ENCODE peak calls at places on chromosomes 3 and 15, in eight cellular contexts. B, K, P, D, Y, S, V and Z are unnamed samples.

GRCh38 chr15:69604050-69604378 is 151.4 kb downstream of the RPLP1 start:
- DNase-seq in B (no peak), K (peak; percentile 16), P (no peak), D (no peak), Y (peak; percentile 21), S (peak; percentile 75), V (no peak), Z (no peak)

GRCh38 chr15:71011503-71012155 is 103.6 kb upstream of the THSD4 start:
- DNase-seq in B (no peak), K (peak; percentile 3), P (no peak), D (no peak), Y (peak; percentile 57), S (no peak), V (no peak), Z (no peak)

GRCh38 chr3:143977326-143978262 is 6.0 kb downstream of the DIPK2A start:
- DNase-seq in B (peak; percentile 28), K (no peak), P (no peak), D (no peak), Y (peak; percentile 19), S (no peak), V (no peak), Z (peak; percentile 30)

GRCh38 chr3:30690199-30690598 is 83.8 kb downstream of the TGFBR2 start:
- DNase-seq in B (no peak), K (no peak), P (no peak), D (no peak), Y (no peak), S (no peak), V (no peak), Z (no peak)

GRCh38 chr15:100111103-100112060 is 230.4 kb downstream of the ADAMTS17 start:
- DNase-seq in B (no peak), K (peak; percentile 14), P (peak; percentile 73), D (no peak), Y (peak; percentile 66), S (peak; percentile 28), V (peak; percentile 43), Z (no peak)

GRCh38 chr3:5264093-5264610 is 76.6 kb downstream of the EDEM1 start:
- DNase-seq in B (no peak), K (no peak), P (no peak), D (no peak), Y (no peak), S (no peak), V (no peak), Z (no peak)

GRCh38 chr3:143697975-143698374 is 150.3 kb downstream of the SLC9A9 start:
- DNase-seq in B (no peak), K (no peak), P (no peak), D (no peak), Y (peak; percentile 4), S (no peak), V (no peak), Z (no peak)

GRCh38 chr3:158642474-158643210 is 1.7 kb upstream of the GFM1 start:
- DNase-seq in B (no peak), K (no peak), P (no peak), D (no peak), Y (peak; percentile 2), S (no peak), V (no peak), Z (no peak)

GRCh38 chr3:100708644-100708988 is 678 bp upstream of the TFG start:
- DNase-seq in B (no peak), K (peak; percentile 3), P (no peak), D (no peak), Y (no peak), S (no peak), V (no peak), Z (no peak)

GRCh38 chr3:153880493-153880892 is 240.7 kb upstream of the ARHGEF26 start:
- DNase-seq in B (no peak), K (no peak), P (no peak), D (no peak), Y (no peak), S (no peak), V (no peak), Z (no peak)

GRCh38 chr15:25762015-25762662 is 101.0 kb downstream of the ATP10A start:
- DNase-seq in B (no peak), K (no peak), P (no peak), D (no peak), Y (no peak), S (peak; percentile 7), V (no peak), Z (no peak)

GRCh38 chr3:122146466-122146865 is 37.0 kb upstream of the CASR start:
- DNase-seq in B (peak; percentile 58), K (no peak), P (no peak), D (no peak), Y (peak; percentile 29), S (no peak), V (no peak), Z (peak; percentile 61)

GRCh38 chr3:176172430-176172954 is 1024.8 kb downstream of the TBL1XR1 start:
- DNase-seq in B (no peak), K (no peak), P (no peak), D (no peak), Y (no peak), S (no peak), V (no peak), Z (no peak)

GRCh38 chr15:44735482-44736260 is 657 bp upstream of the TRIM69 start:
- DNase-seq in B (peak; percentile 23), K (no peak), P (no peak), D (no peak), Y (no peak), S (no peak), V (no peak), Z (peak; percentile 29)

GRCh38 chr3:114216186-114216970 is 21.0 kb downstream of the ZNF80 start:
- DNase-seq in B (no peak), K (no peak), P (no peak), D (no peak), Y (no peak), S (no peak), V (no peak), Z (no peak)

GRCh38 chr3:9249273-9250192 is at the start of gene SRGAP3:
- DNase-seq in B (peak; percentile 87), K (peak; percentile 91), P (peak; percentile 90), D (peak; percentile 88), Y (peak; percentile 92), S (peak; percentile 90), V (peak; percentile 79), Z (peak; percentile 89)

GRCh38 chr3:9250236-9250635 is 790 bp upstream of the SRGAP3 start:
- DNase-seq in B (no peak), K (no peak), P (no peak), D (no peak), Y (no peak), S (no peak), V (no peak), Z (no peak)

GRCh38 chr3:9253327-9253726 is 3.9 kb upstream of the SRGAP3 start:
- DNase-seq in B (no peak), K (no peak), P (no peak), D (no peak), Y (peak; percentile 61), S (no peak), V (no peak), Z (no peak)

GRCh38 chr3:9248232-9249191 is 934 bp downstream of the SRGAP3 start:
- DNase-seq in B (no peak), K (no peak), P (no peak), D (no peak), Y (peak; percentile 77), S (peak; percentile 32), V (no peak), Z (no peak)

DNA sequence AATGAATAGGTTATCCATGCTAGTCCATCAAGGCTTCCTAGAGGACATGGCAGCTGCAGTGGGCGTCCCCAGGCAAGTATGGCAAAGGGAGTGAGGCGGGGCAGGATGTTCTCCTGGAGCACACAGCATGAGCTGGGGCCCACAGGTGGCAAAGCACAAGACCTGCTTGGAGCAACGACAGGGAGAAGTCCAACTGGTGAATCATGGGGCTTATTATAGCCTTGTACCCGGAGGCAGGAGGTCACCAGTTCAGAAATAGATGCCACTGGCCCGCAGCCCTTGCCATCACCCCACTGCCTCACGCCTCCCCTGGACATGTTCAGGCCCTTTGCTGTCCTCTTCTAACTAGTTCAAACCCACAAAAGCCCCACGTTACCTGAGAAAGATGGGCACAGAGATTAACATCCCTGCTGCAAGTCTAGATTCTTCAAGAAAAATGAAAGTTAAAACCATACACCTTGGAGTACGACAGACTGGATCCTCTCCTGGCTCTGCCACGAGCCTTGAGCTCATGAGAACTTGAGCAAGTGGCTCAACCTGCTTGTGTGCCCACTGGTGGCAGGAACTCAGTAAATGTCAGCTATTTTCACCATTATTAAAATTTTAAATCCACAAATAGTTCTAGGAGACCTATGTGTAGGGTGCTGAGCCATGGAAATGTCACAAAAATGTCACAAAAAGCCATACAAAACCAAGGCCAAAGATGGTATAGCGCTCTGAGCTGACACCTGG is 1.8 kb upstream of the SRGAP3 start:
- DNase-seq in B (no peak), K (no peak), P (no peak), D (no peak), Y (peak; percentile 70), S (no peak), V (no peak), Z (no peak)
- TF ChIP-seq CTCF in B (no peak), K (no peak), P (no peak), D (no peak), Y (peak; percentile 50), S (no peak), V (no peak), Z (no peak)

DNA sequence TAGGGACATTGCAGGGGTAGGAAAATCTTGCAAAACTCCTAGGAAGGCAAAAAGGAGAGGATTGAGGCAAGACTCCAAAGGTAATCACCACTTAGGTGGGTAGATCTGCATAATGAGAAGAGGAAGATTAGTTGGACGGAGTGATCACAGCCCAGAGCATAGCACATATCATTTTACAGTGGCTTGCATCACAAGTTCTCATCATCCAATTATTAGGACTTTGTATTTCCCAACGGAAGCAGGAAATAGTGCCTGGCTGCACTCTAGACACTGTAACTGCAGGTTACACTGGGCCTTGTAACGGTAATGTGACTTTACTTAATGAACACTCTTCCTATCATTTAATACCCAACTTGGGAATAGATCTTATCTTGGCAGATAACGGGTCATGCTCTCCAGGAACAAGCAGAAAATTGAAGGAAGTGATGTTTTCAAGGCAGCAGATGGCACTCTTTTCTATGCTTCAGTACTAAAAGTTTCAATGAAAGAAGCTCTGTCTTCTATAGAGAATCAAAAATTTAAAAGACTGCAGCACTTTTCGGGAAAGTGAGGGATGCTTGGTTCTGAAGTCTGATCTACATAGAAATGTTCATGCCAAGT is 101.9 kb upstream of the KCNMB2 start:
- DNase-seq in B (no peak), K (no peak), P (no peak), D (no peak), Y (no peak), S (no peak), V (no peak), Z (no peak)
- TF ChIP-seq CTCF in B (peak; percentile 34), K (no peak), P (no peak), D (no peak), Y (peak; percentile 36), S (no peak), V (no peak), Z (no peak)

GRCh38 chr3:170117134-170117533 is 64.4 kb downstream of the PHC3 start:
- DNase-seq in B (no peak), K (peak; percentile 5), P (no peak), D (no peak), Y (peak; percentile 16), S (no peak), V (no peak), Z (no peak)
- TF ChIP-seq CTCF in B (no peak), K (no peak), P (no peak), D (no peak), Y (peak; percentile 25), S (no peak), V (peak; percentile 26), Z (no peak)

DNA sequence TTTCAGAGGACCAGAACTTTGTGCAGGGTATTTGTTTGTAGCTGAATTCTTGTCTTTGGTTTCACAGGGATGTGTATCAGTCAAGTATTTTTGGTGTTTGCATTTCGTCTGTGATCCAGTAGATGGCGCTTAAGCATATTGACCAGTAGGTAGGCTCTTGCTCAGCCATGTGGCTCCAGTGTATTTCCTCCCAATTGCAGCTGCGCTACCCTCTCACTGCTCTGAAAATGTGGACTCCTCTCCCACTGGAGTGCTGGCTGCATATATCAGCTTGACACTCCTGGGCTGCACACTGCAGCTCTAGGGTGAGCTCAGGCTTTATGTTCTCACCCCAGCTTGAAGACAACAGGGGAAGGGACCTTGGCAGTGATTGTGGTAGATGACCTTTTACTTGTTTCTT is 1264.3 kb upstream of the ALCAM start:
- DNase-seq in B (peak; percentile 46), K (peak; percentile 29), P (no peak), D (no peak), Y (peak; percentile 13), S (no peak), V (no peak), Z (peak; percentile 46)
- TF ChIP-seq CTCF in B (peak; percentile 60), K (peak; percentile 72), P (no peak), D (peak; percentile 33), Y (peak; percentile 72), S (no peak), V (no peak), Z (peak; percentile 71)